ENCODE peak calls at places on chromosomes 1 and 21, in five cellular contexts. L is fibroblast of lung, T is fibroblast of mammary gland, D is thyroid gland, G is AG04450. Y is an unnamed sample.

GRCh38 chr1:3451994-3452865 is 2.2 kb upstream of the ARHGEF16 start:
- DNase-seq in G (no peak), T (no peak), D (no peak), L (no peak), Y (no peak)

GRCh38 chr1:24387636-24388035 is 25.9 kb downstream of the STPG1 start:
- DNase-seq in T (no peak), L (no peak), D (no peak), G (no peak), Y (no peak)

GRCh38 chr1:154391086-154391770 is 13.9 kb upstream of the IL6R start:
- DNase-seq in D (no peak), L (no peak), G (no peak), T (no peak), Y (no peak)

GRCh38 chr1:43241352-43241953 is 28.3 kb upstream of the TMEM125 start:
- DNase-seq in T (peak), L (peak), D (peak), G (no peak), Y (peak)

GRCh38 chr21:37431243-37431642 is 64.7 kb downstream of the DYRK1A start:
- DNase-seq in D (peak), G (no peak), T (no peak), L (no peak), Y (no peak)

GRCh38 chr1:206839857-206840256 is 25.6 kb upstream of the IL20 start:
- DNase-seq in T (peak), G (peak), D (no peak), L (peak), Y (peak)

GRCh38 chr1:38941093-38941492 is 537 bp downstream of the RHBDL2 start:
- DNase-seq in L (no peak), D (no peak), G (no peak), T (no peak), Y (no peak)

GRCh38 chr1:209549384-209550001 is 34.0 kb upstream of the CAMK1G start:
- DNase-seq in L (no peak), T (no peak), G (no peak), D (no peak), Y (no peak)

GRCh38 chr1:41390171-41390570 is 28.9 kb downstream of the FOXO6 start:
- DNase-seq in G (no peak), D (no peak), T (no peak), L (no peak), Y (no peak)

GRCh38 chr1:181135462-181135781 is 46.9 kb downstream of the IER5 start:
- DNase-seq in T (peak), D (no peak), L (peak), G (no peak), Y (no peak)

GRCh38 chr1:113946668-113947387 is 17.7 kb downstream of the HIPK1 start:
- DNase-seq in G (no peak), D (no peak), L (peak), T (no peak), Y (no peak)

GRCh38 chr1:162992945-162993344 is 76.2 kb upstream of the RGS4 start:
- DNase-seq in G (no peak), L (no peak), D (no peak), T (no peak), Y (no peak)

GRCh38 chr1:43587594-43587993 is 56.9 kb downstream of the PTPRF start:
- DNase-seq in D (no peak), G (peak), L (no peak), T (peak), Y (peak)

GRCh38 chr21:45327458-45328197 is 39.9 kb upstream of the POFUT2 start:
- DNase-seq in L (no peak), T (no peak), D (no peak), G (no peak), Y (no peak)

GRCh38 chr1:41108696-41109284 is 87.3 kb upstream of the SLFNL1 start:
- DNase-seq in T (peak), L (peak), G (no peak), D (no peak), Y (peak)

GRCh38 chr1:209674957-209675566 is at the start of gene G0S2:
- DNase-seq in G (no peak), D (peak), L (peak), T (peak), Y (peak)

GRCh38 chr21:17492415-17493168 is 20.3 kb upstream of the CXADR start:
- DNase-seq in D (no peak), G (no peak), T (peak), L (no peak), Y (no peak)

GRCh38 chr1:92485374-92486250 is 1.1 kb downstream of the GFI1 start:
- DNase-seq in T (no peak), G (no peak), D (peak), L (no peak), Y (no peak)

GRCh38 chr1:58430355-58431335 is 115.9 kb downstream of the OMA1 start:
- DNase-seq in T (no peak), D (no peak), L (no peak), G (no peak), Y (no peak)

GRCh38 chr1:25098717-25099116 is 133.6 kb downstream of the SYF2 start:
- DNase-seq in T (peak), D (no peak), L (no peak), G (no peak), Y (no peak)

GRCh38 chr1:183554577-183554976 is 35.7 kb downstream of the NCF2 start:
- DNase-seq in D (no peak), G (no peak), L (no peak), T (no peak), Y (no peak)

GRCh38 chr1:64187646-64188045 is 15.8 kb upstream of the UBE2U start:
- DNase-seq in T (peak), G (no peak), L (no peak), D (no peak), Y (no peak)

GRCh38 chr21:33461538-33462250 is 18.1 kb downstream of the TMEM50B start:
- DNase-seq in T (no peak), D (no peak), L (no peak), G (no peak), Y (no peak)

GRCh38 chr1:232114985-232115384 is 488.4 kb downstream of the DISC1 start:
- DNase-seq in G (no peak), D (no peak), L (no peak), T (no peak), Y (no peak)

GRCh38 chr1:19635646-19636045 is 8.5 kb upstream of the NBL1 start:
- DNase-seq in T (peak), G (no peak), L (peak), D (no peak), Y (peak)

GRCh38 chr1:178192686-178193085 is 98.8 kb downstream of the RASAL2 start:
- DNase-seq in D (no peak), G (peak), L (peak), T (peak), Y (peak)

GRCh38 chr1:29259802-29260441 is 23.6 kb downstream of the PTPRU start:
- DNase-seq in L (peak), T (no peak), G (no peak), D (peak), Y (no peak)
- H3K4me3 ChIP-seq in L (peak), T (peak), G (peak), D (no peak), Y (peak)

GRCh38 chr1:198201956-198202784 is 45.4 kb downstream of the NEK7 start:
- DNase-seq in D (peak), G (no peak), T (no peak), L (no peak), Y (no peak)

GRCh38 chr1:198199105-198199504 is 42.3 kb downstream of the NEK7 start:
- DNase-seq in T (no peak), L (no peak), D (no peak), G (no peak), Y (no peak)

GRCh38 chr1:198196630-198197029 is 39.8 kb downstream of the NEK7 start:
- DNase-seq in L (no peak), T (no peak), D (no peak), G (no peak), Y (no peak)

DNA sequence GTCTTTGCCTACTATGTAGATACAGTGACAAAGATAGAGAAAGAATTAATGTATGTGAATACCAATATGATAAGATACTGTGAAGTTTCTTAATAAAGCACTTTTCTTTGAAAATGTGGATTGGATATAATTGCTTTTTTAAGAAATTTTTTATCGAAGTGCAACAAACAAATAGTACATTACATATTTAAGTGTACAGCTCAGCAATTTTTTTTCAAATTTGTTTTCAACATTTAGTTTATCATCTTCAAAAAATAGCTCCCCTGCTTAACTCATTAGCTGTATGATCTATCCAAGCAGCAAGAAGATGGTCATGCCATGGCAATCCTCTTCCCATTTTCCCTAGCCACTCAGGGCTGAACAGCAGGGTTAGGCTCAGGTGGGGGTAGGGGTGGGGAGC is 40.5 kb downstream of the NEK7 start:
- DNase-seq in T (no peak), D (no peak), L (no peak), G (no peak), Y (no peak)
- TF ChIP-seq CTCF in T (no peak), D (no peak), L (no peak), G (no peak), Y (no peak)

GRCh38 chr1:75791022-75791421 is 5.0 kb downstream of the RABGGTB start:
- DNase-seq in T (peak), D (no peak), L (peak), G (no peak), Y (peak)
- H3K4me3 ChIP-seq in T (no peak), D (no peak), L (no peak), G (no peak), Y (peak)

GRCh38 chr1:165712764-165713163 is 14.4 kb upstream of the ALDH9A1 start:
- DNase-seq in L (no peak), T (no peak), D (no peak), G (no peak), Y (no peak)

GRCh38 chr1:165717918-165718515 is 19.7 kb upstream of the ALDH9A1 start:
- DNase-seq in D (peak), L (peak), T (peak), G (peak), Y (peak)
- TF ChIP-seq CTCF in D (peak), L (peak), T (peak), G (peak), Y (peak)

GRCh38 chr1:111195002-111195684 is 5.3 kb downstream of the DENND2D start:
- DNase-seq in G (no peak), D (no peak), T (no peak), L (peak), Y (no peak)
- H3K4me3 ChIP-seq in G (no peak), D (no peak), T (no peak), L (no peak), Y (no peak)

DNA sequence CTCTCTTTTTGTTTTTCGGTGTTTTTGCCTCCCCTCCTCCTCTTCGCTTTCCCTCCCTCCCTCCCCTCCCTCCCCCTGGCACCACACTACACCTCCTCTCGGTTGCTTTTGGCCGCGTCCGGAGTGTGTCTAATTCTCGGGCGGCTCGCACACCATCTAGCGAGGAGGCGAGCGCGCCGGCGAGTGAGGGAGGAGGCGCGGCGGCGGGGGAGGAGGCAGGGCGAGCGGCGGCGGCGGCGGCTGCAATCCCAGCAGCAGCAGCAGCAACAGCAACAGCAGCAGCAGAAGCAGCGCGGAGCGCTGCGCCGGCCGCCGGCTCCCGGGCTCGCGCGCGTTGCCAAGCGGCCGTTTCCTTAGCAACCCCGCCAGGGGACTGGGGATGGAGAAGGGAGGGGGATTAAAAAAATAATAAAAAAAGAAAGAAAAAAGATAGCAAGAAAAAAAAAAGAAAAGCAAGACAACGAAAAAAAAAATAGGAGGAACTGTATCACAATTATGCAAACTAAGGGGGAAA is 408 bp upstream of the NEGR1 start:
- DNase-seq in G (peak), T (peak), L (peak), D (peak), Y (peak)
- TF ChIP-seq CTCF in G (no peak), T (no peak), L (no peak), D (no peak), Y (no peak)

Y was measured in fibroblast of pulmonary artery.